ENCODE peak calls at places on chromosomes 6 and 20, in nine cellular contexts. M is ascending aorta, H is heart right ventricle, Z is brain microvascular endothelial cell, L is dorsolateral prefrontal cortex, S is ovary, I is mammary epithelial cell, V is pancreas, B is OCI-LY7. P is an unnamed sample.

GRCh38 chr6:165847407-165848098 is 184.5 kb upstream of the PDE10A start:
- DNase-seq in M (no peak), H (no peak), Z (no peak), L (no peak), S (peak; percentile 81), I (no peak), V (no peak), B (no peak), P (no peak)

GRCh38 chr20:46230811-46231282 is 77.5 kb downstream of the CDH22 start:
- DNase-seq in M (no peak), H (peak; percentile 39), Z (peak; percentile 42), L (no peak), S (peak; percentile 70), I (peak; percentile 25), V (no peak), B (peak; percentile 19), P (peak; percentile 64)

GRCh38 chr20:13336308-13337089 is 115.4 kb downstream of the ISM1 start:
- DNase-seq in M (no peak), H (no peak), Z (no peak), L (no peak), S (no peak), I (peak; percentile 78), V (no peak), B (no peak), P (peak; percentile 62)

GRCh38 chr20:34016736-34017135 is 23.0 kb downstream of the RALY start:
- DNase-seq in M (no peak), H (no peak), Z (no peak), L (no peak), S (no peak), I (no peak), V (peak; percentile 45), B (no peak), P (no peak)

GRCh38 chr6:139051396-139052070 is 23.0 kb downstream of the ABRACL start:
- DNase-seq in M (no peak), H (no peak), Z (no peak), L (no peak), S (no peak), I (no peak), V (no peak), B (no peak), P (no peak)

GRCh38 chr6:6998194-6998569 is 109.6 kb upstream of the RREB1 start:
- DNase-seq in M (no peak), H (no peak), Z (no peak), L (no peak), S (no peak), I (no peak), V (no peak), B (no peak), P (no peak)

GRCh38 chr6:96913621-96914020 is 10.9 kb upstream of the KLHL32 start:
- DNase-seq in M (no peak), H (no peak), Z (no peak), L (no peak), S (no peak), I (no peak), V (no peak), B (no peak), P (no peak)

GRCh38 chr6:73515204-73516101 is 5.4 kb downstream of the EEF1A1 start:
- DNase-seq in M (peak; percentile 78), H (no peak), Z (no peak), L (no peak), S (no peak), I (peak; percentile 59), V (no peak), B (peak; percentile 80), P (no peak)

GRCh38 chr6:30169658-30170614 is 6.6 kb downstream of the TRIM15 start:
- DNase-seq in M (no peak), H (no peak), Z (peak; percentile 47), L (no peak), S (no peak), I (peak; percentile 41), V (no peak), B (peak; percentile 53), P (peak; percentile 62)

GRCh38 chr6:36977470-36977941 is 8.5 kb downstream of the MTCH1 start:
- DNase-seq in M (no peak), H (no peak), Z (no peak), L (no peak), S (no peak), I (no peak), V (no peak), B (peak; percentile 66), P (no peak)

GRCh38 chr20:32296874-32297420 is 19.5 kb downstream of the KIF3B start:
- DNase-seq in M (no peak), H (no peak), Z (no peak), L (no peak), S (no peak), I (no peak), V (no peak), B (no peak), P (no peak)

GRCh38 chr20:57693002-57693582 is 16.7 kb downstream of the PMEPA1 start:
- DNase-seq in M (no peak), H (no peak), Z (no peak), L (no peak), S (no peak), I (peak; percentile 99), V (no peak), B (peak; percentile 35), P (peak; percentile 97)

GRCh38 chr6:134593024-134593423 is 275.1 kb upstream of the SGK1 start:
- DNase-seq in M (no peak), H (no peak), Z (no peak), L (no peak), S (no peak), I (no peak), V (no peak), B (no peak), P (no peak)

GRCh38 chr6:84764332-84765049 is at the start of gene TBX18:
- DNase-seq in M (peak; percentile 99), H (peak; percentile 87), Z (peak; percentile 100), L (peak; percentile 47), S (peak; percentile 90), I (peak; percentile 95), V (peak; percentile 79), B (no peak), P (peak; percentile 92)

GRCh38 chr20:21569586-21569985 is 55.7 kb upstream of the NKX2-2 start:
- DNase-seq in M (peak; percentile 19), H (no peak), Z (no peak), L (no peak), S (no peak), I (no peak), V (no peak), B (no peak), P (no peak)
- TF ChIP-seq CTCF in M (no peak), H (no peak), Z (no peak), L (no peak), S (no peak), I (no peak), V (no peak), B (no peak), P (no peak)

GRCh38 chr20:62928246-62928939 is 2.1 kb upstream of the DIDO1 start:
- DNase-seq in M (no peak), H (no peak), Z (no peak), L (no peak), S (no peak), I (no peak), V (no peak), B (no peak), P (no peak)
- H3K27ac ChIP-seq in M (peak overlapping the region; percentile 87), H (peak overlapping the region; percentile 40), Z (no peak overlapping the region), L (peak overlapping the region; percentile 30), S (no peak overlapping the region), I (peak overlapping the region; percentile 53), V (peak overlapping the region; percentile 39), B (peak overlapping the region; percentile 30), P (peak overlapping the region; percentile 95)

GRCh38 chr6:89984926-89985743 is 90.9 kb downstream of the GJA10 start:
- DNase-seq in M (no peak), H (peak; percentile 77), Z (peak; percentile 76), L (peak; percentile 83), S (no peak), I (no peak), V (peak; percentile 42), B (no peak), P (no peak)
- TF ChIP-seq CTCF in M (no peak), H (no peak), Z (no peak), L (no peak), S (no peak), I (no peak), V (no peak), B (no peak), P (no peak)

GRCh38 chr6:167227984-167228383 is 63.1 kb upstream of the UNC93A start:
- DNase-seq in M (no peak), H (no peak), Z (no peak), L (no peak), S (no peak), I (no peak), V (no peak), B (no peak), P (no peak)
- H3K27ac ChIP-seq in M (no peak overlapping the region), H (no peak overlapping the region), Z (no peak overlapping the region), L (no peak overlapping the region), S (no peak overlapping the region), I (no peak overlapping the region), V (no peak overlapping the region), B (no peak overlapping the region), P (no peak overlapping the region)

DNA sequence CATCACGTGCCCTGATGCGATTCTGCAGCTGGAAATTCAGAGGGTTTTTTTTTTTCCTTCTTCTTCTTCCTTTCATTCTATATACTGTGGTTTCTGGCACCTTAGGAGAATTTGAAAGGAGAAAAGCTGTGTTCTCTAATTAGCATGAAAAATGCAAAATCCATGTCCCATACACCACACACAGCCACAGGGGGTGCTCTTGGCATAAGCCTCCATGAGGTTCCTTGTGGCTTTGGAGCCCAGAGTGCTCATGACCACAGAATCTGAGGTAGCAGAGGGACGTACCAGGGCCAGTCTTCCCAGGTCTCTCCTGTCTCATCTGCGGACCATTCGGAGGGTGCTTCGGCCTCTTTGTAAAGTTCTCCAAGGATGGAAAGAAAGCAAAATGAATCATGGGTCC is 258.4 kb upstream of the CDH4 start:
- DNase-seq in M (no peak), H (no peak), Z (no peak), L (no peak), S (no peak), I (no peak), V (no peak), B (no peak), P (no peak)
- TF ChIP-seq CTCF in M (no peak), H (no peak), Z (peak; percentile 18), L (no peak), S (no peak), I (peak; percentile 45), V (no peak), B (peak; percentile 35), P (no peak)